ENCODE peak calls at places on chromosome 16, in seven cellular contexts. M is tibial nerve, H is heart right ventricle, D is cardiac fibroblast, G is endothelial cell, X is glutamatergic neuron, Z is right atrium auricular region. V is an unnamed sample.

GRCh38 chr16:51888534-51888933 is 658.4 kb downstream of the TOX3 start:
- DNase-seq in Z (no peak), G (no peak), X (no peak), D (no peak), H (no peak), M (no peak), V (no peak)

GRCh38 chr16:30482366-30482765 is 9.8 kb downstream of the ITGAL start:
- DNase-seq in Z (no peak), X (no peak), G (no peak), D (no peak), H (no peak), M (no peak), V (no peak)

GRCh38 chr16:79089735-79090284 is 510.7 kb downstream of the MAF start:
- DNase-seq in M (no peak), Z (no peak), D (no peak), H (no peak), X (no peak), G (no peak), V (no peak)

GRCh38 chr16:73216932-73217331 is 169.0 kb upstream of the ZFHX3 start:
- DNase-seq in D (no peak), X (no peak), Z (no peak), H (no peak), G (no peak), M (no peak), V (no peak)

GRCh38 chr16:79997257-79997656 is 396.7 kb upstream of the MAF start:
- DNase-seq in M (no peak), Z (no peak), H (no peak), X (peak), G (no peak), D (no peak), V (no peak)

GRCh38 chr16:73280366-73280765 is 232.4 kb upstream of the ZFHX3 start:
- DNase-seq in M (no peak), G (no peak), D (no peak), H (no peak), X (no peak), Z (no peak), V (no peak)

GRCh38 chr16:28058839-28059589 is 4.5 kb downstream of the GSG1L start:
- DNase-seq in Z (no peak), H (no peak), M (no peak), G (no peak), X (no peak), D (no peak), V (no peak)

GRCh38 chr16:67928561-67929364 is 2.9 kb downstream of the CTRL start:
- DNase-seq in X (peak), G (peak), H (peak), D (peak), Z (no peak), M (peak), V (peak)

GRCh38 chr16:78957328-78958100 is 643.0 kb downstream of the MAF start:
- DNase-seq in D (no peak), H (no peak), Z (no peak), G (no peak), X (no peak), M (no peak), V (no peak)

GRCh38 chr16:17481741-17482140 is 11.0 kb upstream of the XYLT1 start:
- DNase-seq in G (no peak), H (no peak), M (no peak), Z (no peak), D (no peak), X (no peak), V (no peak)

GRCh38 chr16:28621756-28622155 is 11.9 kb upstream of the SULT1A1 start:
- DNase-seq in M (no peak), G (no peak), H (no peak), Z (no peak), D (no peak), X (no peak), V (no peak)

GRCh38 chr16:47643610-47644009 is 182.5 kb downstream of the PHKB start:
- DNase-seq in G (no peak), H (no peak), M (no peak), D (no peak), Z (no peak), X (no peak), V (no peak)

GRCh38 chr16:24568392-24568791 is 29.0 kb downstream of the RBBP6 start:
- DNase-seq in G (no peak), Z (no peak), D (peak), M (no peak), X (no peak), H (no peak), V (no peak)

GRCh38 chr16:22300427-22301071 is 3.3 kb downstream of the POLR3E start:
- DNase-seq in H (peak), D (peak), G (peak), Z (no peak), X (peak), M (peak), V (peak)

GRCh38 chr16:53995378-53995777 is 291.2 kb downstream of the IRX3 start:
- DNase-seq in M (no peak), X (no peak), D (no peak), Z (no peak), G (no peak), H (no peak), V (no peak)

GRCh38 chr16:82470506-82471196 is 156.1 kb upstream of the CDH13 start:
- DNase-seq in D (no peak), Z (no peak), G (no peak), H (no peak), X (peak), M (no peak), V (no peak)

GRCh38 chr16:77133706-77134105 is 57.3 kb upstream of the MON1B start:
- DNase-seq in D (no peak), M (no peak), Z (no peak), H (no peak), X (no peak), G (no peak), V (no peak)

GRCh38 chr16:23835390-23836077 is at the start of gene PRKCB:
- DNase-seq in G (peak), H (peak), M (peak), D (peak), X (peak), Z (no peak), V (peak)

GRCh38 chr16:73046484-73047214 is 1.3 kb downstream of the ZFHX3 start:
- DNase-seq in Z (no peak), G (no peak), M (no peak), X (no peak), D (no peak), H (no peak), V (no peak)

GRCh38 chr16:48608452-48608851 is 1.5 kb downstream of the N4BP1 start:
- DNase-seq in Z (no peak), X (no peak), D (no peak), M (no peak), H (no peak), G (no peak), V (no peak)

GRCh38 chr16:19389246-19389645 is 28.4 kb upstream of the TMC5 start:
- DNase-seq in M (peak), H (peak), Z (no peak), X (peak), G (peak), D (peak), V (peak)

GRCh38 chr16:49116873-49117272 is 164.8 kb downstream of the CBLN1 start:
- DNase-seq in X (no peak), D (no peak), G (no peak), H (no peak), M (no peak), Z (no peak), V (no peak)

GRCh38 chr16:66832661-66833305 is 2.0 kb upstream of the NAE1 start:
- DNase-seq in G (no peak), X (no peak), H (no peak), Z (no peak), M (no peak), D (no peak), V (no peak)

GRCh38 chr16:30491744-30492308 is 19.3 kb downstream of the ITGAL start:
- DNase-seq in H (no peak), G (no peak), D (peak), Z (no peak), M (no peak), X (no peak), V (no peak)

GRCh38 chr16:88920618-88921602 is 54.5 kb upstream of the PABPN1L start:
- DNase-seq in D (peak), Z (peak), X (peak), M (peak), H (peak), G (peak), V (no peak)

GRCh38 chr16:55663770-55664677 is 8.2 kb downstream of the SLC6A2 start:
- DNase-seq in D (no peak), G (no peak), H (no peak), X (no peak), Z (no peak), M (no peak), V (no peak)

DNA sequence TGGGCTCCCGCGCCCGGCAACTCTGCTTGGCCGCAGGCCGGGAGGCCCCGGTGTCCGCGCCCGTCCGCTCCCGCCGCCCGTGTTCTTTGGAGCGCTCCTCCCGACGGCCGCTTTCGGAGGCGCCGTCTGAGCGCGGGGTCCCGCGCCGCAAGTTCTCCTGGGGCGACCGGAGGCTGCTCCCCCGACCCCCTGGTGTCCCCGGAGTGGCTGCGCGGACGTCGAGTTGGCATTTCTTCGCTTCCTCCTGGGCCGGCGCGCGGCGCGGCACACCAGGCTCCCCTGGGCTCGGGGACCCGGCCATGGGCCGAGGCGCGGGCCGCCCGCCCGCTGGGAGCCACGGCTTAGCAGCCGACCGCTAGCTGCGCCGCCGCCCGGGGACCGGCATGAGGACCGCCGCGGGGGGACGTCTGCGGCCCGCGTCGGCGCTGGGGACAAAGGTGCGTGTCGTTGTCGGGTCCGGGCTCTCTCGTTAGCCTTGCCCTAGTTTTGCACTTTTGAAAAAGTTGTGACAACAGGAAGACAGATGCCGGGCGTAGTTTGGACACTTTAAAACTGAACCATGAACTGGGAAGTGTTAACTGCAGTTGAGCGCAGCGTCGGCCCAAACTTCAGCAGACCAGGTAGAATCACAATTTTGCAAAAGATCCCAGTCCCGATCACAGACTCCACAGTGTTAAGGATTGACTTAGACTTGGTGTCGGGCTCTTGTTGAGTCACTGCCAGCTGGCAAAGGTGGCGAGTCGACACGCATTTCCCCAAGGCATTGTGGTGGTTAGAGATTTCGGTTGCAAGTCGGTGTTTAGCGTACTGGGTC is 700 bp downstream of the UBN1 start:
- DNase-seq in D (peak), H (peak), X (peak), G (peak), Z (peak), M (peak), V (peak)
- TF ChIP-seq CTCF in D (no peak), H (no peak), X (no peak), G (no peak), Z (no peak), M (no peak), V (no peak)

DNA sequence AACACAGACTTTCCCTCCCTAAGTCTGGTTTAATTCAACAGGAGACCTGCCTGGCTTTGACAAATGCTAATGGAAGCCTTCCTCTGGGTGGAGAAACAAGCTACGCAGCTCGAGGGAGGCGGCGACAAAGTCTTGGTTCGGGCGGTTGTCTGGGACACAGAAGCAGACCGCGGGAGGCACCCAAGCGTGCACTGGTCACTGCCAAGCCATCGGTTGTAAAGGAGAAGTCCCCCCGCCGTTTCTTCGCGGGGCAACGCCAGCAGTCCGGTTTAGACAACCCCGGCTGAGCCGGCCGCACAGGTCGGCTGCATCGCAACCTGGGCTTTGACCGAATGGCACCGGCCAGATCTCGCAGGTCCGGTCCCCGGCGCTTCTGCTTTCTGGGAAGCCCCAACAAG is 586 bp downstream of the GLYR1 start:
- DNase-seq in X (peak), G (peak), H (peak), Z (peak), D (peak), M (peak), V (peak)
- TF ChIP-seq CTCF in X (no peak), G (no peak), H (no peak), Z (no peak), D (no peak), M (no peak), V (no peak)

GRCh38 chr16:57992084-57992483 is 8.4 kb downstream of the ZNF319 start:
- DNase-seq in X (peak), H (no peak), M (no peak), D (no peak), G (no peak), Z (no peak), V (no peak)
- TF ChIP-seq CTCF in X (no peak), H (no peak), M (no peak), D (no peak), G (no peak), Z (no peak), V (no peak)

DNA sequence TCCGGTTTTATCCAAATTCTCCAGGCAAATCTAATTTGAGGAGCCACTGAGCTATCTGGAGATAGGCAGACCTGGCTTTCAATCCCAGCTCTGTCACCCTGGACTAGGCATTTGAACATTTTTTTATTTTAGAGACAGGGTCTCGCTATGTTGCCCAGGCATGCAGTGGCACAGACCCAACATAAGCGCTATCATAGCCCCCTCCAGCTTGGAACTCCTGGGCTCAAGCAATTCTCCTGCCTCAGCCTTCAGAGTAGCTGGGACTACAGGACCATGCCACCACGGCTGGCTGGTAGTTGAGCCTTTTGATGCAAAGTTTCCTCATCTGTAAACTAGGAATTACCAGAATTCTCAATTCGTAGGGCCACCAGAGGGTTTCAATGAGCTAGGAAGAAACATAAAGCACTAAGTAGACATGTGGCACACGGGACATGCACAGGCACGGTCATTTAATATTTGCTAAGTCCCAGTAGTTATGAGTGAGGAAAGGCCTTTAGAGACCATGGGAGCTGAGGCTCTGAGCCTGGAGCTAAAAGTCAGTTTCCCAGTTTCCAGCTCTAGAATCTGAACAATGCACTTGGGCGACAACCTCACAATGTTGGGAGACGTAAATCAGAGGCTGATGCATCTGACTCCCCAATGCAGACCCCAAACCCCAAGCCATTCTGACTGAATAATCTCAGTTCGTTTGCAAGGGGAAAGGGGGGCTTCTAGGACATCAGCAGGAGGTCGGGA is 1.1 kb downstream of the ELOB start:
- DNase-seq in X (no peak), D (no peak), G (no peak), M (no peak), Z (no peak), H (no peak), V (no peak)
- TF ChIP-seq CTCF in X (no peak), D (no peak), G (no peak), M (no peak), Z (no peak), H (no peak), V (no peak)

DNA sequence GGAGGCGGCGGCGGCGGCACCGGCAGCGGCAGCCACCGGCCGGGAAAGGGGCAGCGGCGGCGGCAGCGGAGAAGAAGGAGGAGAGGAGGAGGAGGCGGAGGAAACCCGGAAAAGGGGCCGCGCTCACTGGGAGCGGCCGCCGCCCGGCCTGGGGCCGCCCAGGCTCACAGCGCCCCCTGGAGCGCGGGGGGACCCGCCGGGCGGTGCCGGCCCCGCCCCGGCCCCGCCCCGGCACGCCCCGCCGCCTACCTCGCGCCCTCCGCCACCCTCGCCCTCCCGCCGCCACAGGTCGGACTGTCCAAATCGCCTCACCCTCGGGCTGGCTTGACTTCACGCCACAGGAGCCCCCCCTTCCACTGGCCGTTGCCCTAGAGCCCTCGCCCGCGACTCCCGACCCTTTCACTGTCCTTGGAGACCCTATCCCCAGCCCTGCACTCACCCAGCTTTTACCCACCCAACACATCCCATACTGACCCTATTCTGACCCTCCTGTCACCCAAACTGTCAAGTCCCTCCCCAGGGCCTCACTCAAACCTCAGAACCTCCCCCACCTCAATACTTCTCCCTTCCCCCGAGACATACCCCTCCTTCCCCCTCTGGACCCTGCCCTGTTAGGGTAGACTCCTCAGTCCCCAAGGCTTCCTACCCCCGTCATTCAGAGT is at the start of gene CSNK2A2:
- DNase-seq in Z (no peak), D (peak), M (peak), G (peak), X (peak), H (peak), V (peak)
- TF ChIP-seq CTCF in Z (peak), D (no peak), M (peak), G (no peak), X (no peak), H (peak), V (no peak)

GRCh38 chr16:4654387-4654901 is 29.8 kb downstream of the MGRN1 start:
- DNase-seq in X (no peak), H (no peak), M (no peak), G (no peak), D (no peak), Z (no peak), V (no peak)
- TF ChIP-seq CTCF in X (no peak), H (no peak), M (no peak), G (no peak), D (no peak), Z (no peak), V (no peak)

GRCh38 chr16:70254095-70254964 is 2.6 kb upstream of the EXOSC6 start:
- DNase-seq in M (no peak), H (no peak), D (no peak), Z (peak), X (no peak), G (no peak), V (no peak)
- TF ChIP-seq CTCF in M (peak), H (peak), D (no peak), Z (no peak), X (peak), G (no peak), V (no peak)

V was measured in nephron progenitor cell.